ENCODE peak calls at places on chromosomes 4 and X, in seven cellular contexts. A is upper lobe of left lung, Y is HCT116, K is fibroblast of mammary gland, X is AG09309, B is astrocyte of the cerebellum, D is tibial artery. J is an unnamed sample.

GRCh38 chr4:139223682-139224317 is 46.8 kb upstream of the ELF2 start:
- DNase-seq in K (peak; percentile 85), A (peak; percentile 29), X (no peak), D (peak; percentile 45), B (peak; percentile 72), Y (no peak), J (no peak)

GRCh38 chrX:150200820-150201287 is 162.3 kb upstream of the MAMLD1 start:
- DNase-seq in D (peak; percentile 86), A (peak; percentile 77), X (peak; percentile 95), Y (peak; percentile 80), K (peak; percentile 99), B (peak; percentile 89), J (peak; percentile 80)

GRCh38 chr4:145861331-145862318 is 77.0 kb downstream of the ZNF827 start:
- DNase-seq in Y (no peak), K (no peak), D (no peak), A (peak; percentile 56), X (no peak), B (no peak), J (no peak)

GRCh38 chr4:134544303-134544761 is 342.7 kb upstream of the PABPC4L start:
- DNase-seq in D (no peak), B (peak; percentile 31), A (no peak), X (peak; percentile 14), Y (peak; percentile 23), K (peak; percentile 1), J (peak; percentile 46)

GRCh38 chr4:16079046-16079445 is 4.8 kb downstream of the PROM1 start:
- DNase-seq in Y (no peak), X (no peak), D (no peak), A (no peak), B (no peak), K (no peak), J (no peak)

GRCh38 chrX:125004799-125005198 is 314.9 kb upstream of the TEX13C start:
- DNase-seq in K (no peak), Y (no peak), X (no peak), D (no peak), B (no peak), A (no peak), J (no peak)

GRCh38 chr4:124459922-124460301 is 252.6 kb downstream of the ANKRD50 start:
- DNase-seq in B (peak; percentile 9), X (no peak), Y (no peak), K (peak; percentile 15), D (no peak), A (no peak), J (peak; percentile 17)

GRCh38 chr4:110970642-110971041 is 347.8 kb upstream of the PITX2 start:
- DNase-seq in X (no peak), A (peak; percentile 21), D (no peak), B (peak; percentile 8), Y (peak; percentile 65), K (peak; percentile 74), J (peak; percentile 52)

GRCh38 chr4:57053508-57053907 is 56.7 kb downstream of the IGFBP7 start:
- DNase-seq in B (no peak), A (no peak), D (no peak), K (peak; percentile 60), X (no peak), Y (no peak), J (no peak)

GRCh38 chr4:82241534-82241933 is 132.3 kb downstream of the HNRNPD start:
- DNase-seq in Y (no peak), A (no peak), X (no peak), D (no peak), K (no peak), B (no peak), J (no peak)

GRCh38 chr4:46250997-46251396 is 127.1 kb upstream of the GABRG1 start:
- DNase-seq in K (no peak), X (no peak), B (no peak), A (no peak), D (no peak), Y (no peak), J (no peak)

GRCh38 chr4:101291198-101291597 is 56.1 kb downstream of the PPP3CA start:
- DNase-seq in A (no peak), K (peak; percentile 26), B (no peak), Y (no peak), X (no peak), D (no peak), J (no peak)

GRCh38 chrX:17496407-17496806 is 121.4 kb downstream of the NHS start:
- DNase-seq in D (no peak), Y (no peak), X (no peak), K (no peak), A (no peak), B (no peak), J (no peak)
- TF ChIP-seq CTCF in D (no peak), Y (no peak), X (no peak), K (no peak), A (no peak), B (no peak), J (no peak)

GRCh38 chrX:119695535-119696050 is 2.6 kb upstream of the SEPTIN6 start:
- DNase-seq in D (no peak), K (no peak), A (no peak), B (no peak), Y (no peak), X (no peak), J (no peak)
- H3K4me3 ChIP-seq in D (no peak overlapping the region), K (no peak overlapping the region), A (no peak overlapping the region), B (no peak overlapping the region), Y (no peak overlapping the region), X (no peak overlapping the region), J (no peak overlapping the region)

GRCh38 chr4:67393699-67394281 is 151.5 kb downstream of the CENPC start:
- DNase-seq in X (peak; percentile 7), K (peak; percentile 56), D (no peak), B (peak; percentile 55), Y (peak; percentile 29), A (no peak), J (peak; percentile 16)
- TF ChIP-seq CTCF in X (peak; percentile 31), K (peak; percentile 58), D (peak; percentile 35), B (peak; percentile 31), Y (peak; percentile 35), A (peak; percentile 52), J (peak; percentile 39)

GRCh38 chr4:153205757-153206156 is 1.5 kb downstream of the TRIM2 start:
- DNase-seq in K (peak; percentile 25), A (peak; percentile 74), D (no peak), Y (peak; percentile 92), X (no peak), B (peak; percentile 43), J (no peak)

GRCh38 chr4:153207027-153207426 is 2.8 kb downstream of the TRIM2 start:
- DNase-seq in K (no peak), X (no peak), A (no peak), Y (no peak), B (no peak), D (no peak), J (no peak)

GRCh38 chr4:153205028-153205648 is 895 bp downstream of the TRIM2 start:
- DNase-seq in X (no peak), K (no peak), B (no peak), D (no peak), Y (no peak), A (peak; percentile 39), J (no peak)

GRCh38 chr4:153207561-153207960 is 3.3 kb downstream of the TRIM2 start:
- DNase-seq in A (no peak), K (peak; percentile 31), D (no peak), Y (no peak), B (no peak), X (no peak), J (no peak)

GRCh38 chr4:153206534-153206933 is 2.3 kb downstream of the TRIM2 start:
- DNase-seq in X (no peak), A (no peak), B (no peak), Y (no peak), D (no peak), K (no peak), J (no peak)
- H3K4me3 ChIP-seq in X (no peak overlapping the region), A (no peak overlapping the region), B (peak overlapping the region; percentile 59), Y (no peak overlapping the region), D (no peak overlapping the region), K (no peak overlapping the region), J (no peak overlapping the region)

GRCh38 chrX:8731579-8732395 is at the start of gene ANOS1:
- DNase-seq in A (peak; percentile 79), X (no peak), D (no peak), K (no peak), Y (no peak), B (peak; percentile 19), J (no peak)
- TF ChIP-seq CTCF in A (no peak), X (no peak), D (no peak), K (no peak), Y (no peak), B (no peak), J (no peak)

J was measured in HFF-Myc.